ENCODE peak calls at places on chromosomes 1 and 21, in eight cellular contexts. U is kidney, K is uterus, C is ovary, X is brain microvascular endothelial cell, A is pancreas, P is psoas muscle, O is heart left ventricle. F is an unnamed sample. For H3K36me3, the result is how much of the 10 kb centered on the place peaks cover.

GRCh38 chr1:99557556-99558256 is 88.2 kb upstream of the PALMD start:
- DNase-seq in P (no peak), X (peak), O (no peak), C (no peak), U (no peak), A (no peak), K (no peak), F (peak)

GRCh38 chr1:207861442-207862177 is 49.3 kb downstream of the CD34 start:
- DNase-seq in A (no peak), C (no peak), U (no peak), P (no peak), X (no peak), K (no peak), O (no peak), F (no peak)

GRCh38 chr1:224747578-224747977 is 131.5 kb downstream of the CNIH3 start:
- DNase-seq in C (no peak), X (peak), P (no peak), U (no peak), K (no peak), O (no peak), A (no peak), F (no peak)

GRCh38 chr21:45505416-45506021 is 36.7 kb downstream of the SLC19A1 start:
- DNase-seq in A (no peak), C (peak), P (peak), X (no peak), K (no peak), O (peak), U (peak), F (no peak)

GRCh38 chr1:189657131-189657530 is 820.5 kb downstream of the BRINP3 start:
- DNase-seq in O (no peak), A (no peak), K (no peak), X (no peak), U (no peak), P (no peak), C (no peak), F (no peak)

GRCh38 chr1:234495231-234495990 is 16.4 kb upstream of the TARBP1 start:
- DNase-seq in C (no peak), K (no peak), X (peak), U (no peak), P (no peak), O (no peak), A (no peak), F (peak)

GRCh38 chr1:22527555-22528296 is 35.6 kb upstream of the EPHA8 start:
- DNase-seq in P (peak), A (no peak), U (no peak), X (no peak), O (no peak), C (no peak), K (no peak), F (no peak)

GRCh38 chr21:36565616-36566015 is 85.7 kb upstream of the CLDN14 start:
- DNase-seq in U (no peak), A (no peak), C (no peak), P (no peak), X (no peak), K (no peak), O (no peak), F (no peak)

GRCh38 chr1:209335090-209335692 is 248.3 kb upstream of the CAMK1G start:
- DNase-seq in O (no peak), K (no peak), C (no peak), X (peak), P (no peak), U (no peak), A (peak), F (no peak)

GRCh38 chr1:25556791-25557476 is 13.5 kb downstream of the LDLRAP1 start:
- DNase-seq in X (no peak), P (peak), A (no peak), C (no peak), O (no peak), K (no peak), U (no peak), F (no peak)

GRCh38 chr1:228004331-228004871 is 2.4 kb upstream of the WNT3A start:
- DNase-seq in A (no peak), O (no peak), X (no peak), P (no peak), U (no peak), C (no peak), K (peak), F (no peak)

GRCh38 chr1:172670791-172671190 is 11.9 kb downstream of the FASLG start:
- DNase-seq in K (no peak), A (no peak), X (no peak), C (no peak), O (no peak), U (no peak), P (no peak), F (no peak)

GRCh38 chr1:184433928-184434502 is 47.2 kb downstream of the C1orf21 start:
- DNase-seq in O (no peak), U (no peak), A (no peak), C (no peak), P (no peak), X (no peak), K (no peak), F (no peak)

GRCh38 chr1:222539951-222540597 is 7.8 kb downstream of the HHIPL2 start:
- DNase-seq in P (no peak), C (no peak), A (no peak), O (no peak), X (no peak), K (no peak), U (no peak), F (no peak)
- H3K4me3 ChIP-seq in P (no peak), C (no peak), A (no peak), O (no peak), X (no peak), K (no peak), U (no peak), F (no peak)

DNA sequence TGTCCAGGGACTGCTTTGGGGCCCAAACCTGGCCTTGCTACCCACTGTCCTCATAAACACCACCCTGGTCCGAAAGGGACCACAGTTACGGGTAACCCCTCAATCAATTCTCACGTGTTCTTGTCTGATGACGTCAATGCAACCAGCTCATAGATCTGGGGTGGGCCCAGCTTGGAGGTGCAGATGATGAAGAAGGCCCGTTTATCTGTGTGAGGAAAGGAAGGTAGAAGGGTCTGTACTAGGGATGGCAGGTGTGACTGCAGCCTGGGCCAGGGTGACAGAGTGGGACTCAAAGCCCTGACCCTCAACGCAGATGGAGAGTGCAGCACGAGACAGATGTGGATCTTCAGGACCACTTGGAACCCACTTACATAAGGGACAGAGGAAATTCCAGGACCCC is 22.1 kb downstream of the LRRC71 start:
- DNase-seq in X (no peak), C (no peak), A (no peak), P (peak), U (no peak), K (no peak), O (no peak), F (no peak)
- H3K36me3 ChIP-seq in X (half or more), C (under half), A (under half), P (half or more), U (half or more), K (under half), O (half or more), F (under half)

DNA sequence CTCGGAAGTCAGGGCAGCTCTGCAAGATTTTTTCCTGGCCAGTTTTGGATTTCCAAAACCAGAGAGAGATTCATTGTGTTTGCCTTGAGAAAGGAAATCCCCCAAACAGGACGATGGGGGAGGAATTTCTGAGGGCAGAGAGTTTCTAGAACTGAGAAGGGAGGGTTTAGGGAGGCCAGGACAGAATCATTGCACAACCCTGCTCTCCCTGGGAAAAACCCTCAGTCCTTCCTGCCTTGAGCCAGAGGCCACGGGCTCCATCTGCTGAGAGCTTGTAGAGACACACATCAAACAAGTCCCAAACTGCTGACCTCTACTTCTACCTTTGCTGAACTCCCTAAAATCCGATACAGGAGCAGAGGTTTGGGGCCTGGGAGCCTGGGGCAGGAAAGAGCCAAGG is 99.7 kb downstream of the NMNAT2 start:
- DNase-seq in C (peak), U (peak), K (peak), O (peak), P (peak), X (peak), A (peak), F (peak)
- TF ChIP-seq CTCF in C (peak), U (peak), K (peak), O (peak), P (peak), X (peak), A (no peak), F (peak)

GRCh38 chr1:21333824-21334213 is 43.6 kb upstream of the ECE1 start:
- DNase-seq in O (peak), K (no peak), A (no peak), C (no peak), U (no peak), X (no peak), P (no peak), F (no peak)

GRCh38 chr1:21332691-21333449 is 42.6 kb upstream of the ECE1 start:
- DNase-seq in A (no peak), P (no peak), X (no peak), C (no peak), O (peak), K (no peak), U (peak), F (no peak)

GRCh38 chr1:21335088-21335678 is 44.9 kb upstream of the ECE1 start:
- DNase-seq in K (no peak), O (peak), U (no peak), P (no peak), X (no peak), A (no peak), C (no peak), F (no peak)

GRCh38 chr1:21335750-21336168 is 45.5 kb upstream of the ECE1 start:
- DNase-seq in P (no peak), K (no peak), C (peak), U (no peak), X (no peak), O (peak), A (peak), F (no peak)

GRCh38 chr1:21334214-21335087 is 44.2 kb upstream of the ECE1 start:
- DNase-seq in X (peak), P (peak), U (peak), O (peak), A (peak), K (peak), C (peak), F (peak)
- H3K4me3 ChIP-seq in X (peak), P (peak), U (peak), O (peak), A (no peak), K (peak), C (peak), F (peak)

GRCh38 chr1:169119405-169119804 is 12.9 kb downstream of the ATP1B1 start:
- DNase-seq in A (no peak), K (no peak), X (peak), C (no peak), O (no peak), P (no peak), U (no peak), F (no peak)

GRCh38 chr1:169115891-169116585 is 9.5 kb downstream of the ATP1B1 start:
- DNase-seq in U (peak), X (peak), C (no peak), O (no peak), A (peak), K (no peak), P (peak), F (no peak)

GRCh38 chr1:169117014-169117413 is 10.5 kb downstream of the ATP1B1 start:
- DNase-seq in O (no peak), C (no peak), A (no peak), P (no peak), K (no peak), U (no peak), X (no peak), F (no peak)

GRCh38 chr1:169118227-169118626 is 11.7 kb downstream of the ATP1B1 start:
- DNase-seq in O (no peak), A (no peak), C (no peak), P (no peak), K (no peak), U (no peak), X (no peak), F (no peak)

GRCh38 chr1:169117599-169117998 is 11.1 kb downstream of the ATP1B1 start:
- DNase-seq in A (no peak), P (no peak), X (no peak), O (no peak), K (no peak), C (no peak), U (no peak), F (no peak)
- H3K36me3 ChIP-seq in A (under half), P (half or more), X (under half), O (under half), K (under half), C (under half), U (half or more), F (under half)

GRCh38 chr1:175824079-175824478 is 80.7 kb upstream of the TNR start:
- DNase-seq in K (no peak), C (no peak), U (no peak), O (no peak), A (peak), P (no peak), X (no peak), F (no peak)
- TF ChIP-seq CTCF in K (no peak), C (no peak), U (no peak), O (no peak), A (no peak), P (no peak), X (no peak), F (no peak)

GRCh38 chr1:89309828-89310227 is 37.2 kb upstream of the GBP5 start:
- DNase-seq in C (no peak), U (no peak), O (no peak), A (no peak), X (no peak), P (no peak), K (no peak), F (no peak)

GRCh38 chr1:89310976-89311375 is 38.3 kb upstream of the GBP5 start:
- DNase-seq in O (no peak), K (no peak), P (no peak), X (no peak), C (no peak), U (no peak), A (no peak), F (no peak)

GRCh38 chr1:89311757-89312156 is 39.1 kb upstream of the GBP5 start:
- DNase-seq in K (no peak), O (no peak), U (peak), P (no peak), C (no peak), A (no peak), X (no peak), F (no peak)

GRCh38 chr1:89312572-89312971 is 39.9 kb upstream of the GBP5 start:
- DNase-seq in U (no peak), K (no peak), C (no peak), A (no peak), X (no peak), O (no peak), P (no peak), F (no peak)

GRCh38 chr1:89310505-89310904 is 37.8 kb upstream of the GBP5 start:
- DNase-seq in X (no peak), P (no peak), U (no peak), C (no peak), O (no peak), K (no peak), A (no peak), F (peak)
- H3K4me3 ChIP-seq in X (no peak), P (no peak), U (no peak), C (no peak), O (peak), K (no peak), A (no peak), F (no peak)

DNA sequence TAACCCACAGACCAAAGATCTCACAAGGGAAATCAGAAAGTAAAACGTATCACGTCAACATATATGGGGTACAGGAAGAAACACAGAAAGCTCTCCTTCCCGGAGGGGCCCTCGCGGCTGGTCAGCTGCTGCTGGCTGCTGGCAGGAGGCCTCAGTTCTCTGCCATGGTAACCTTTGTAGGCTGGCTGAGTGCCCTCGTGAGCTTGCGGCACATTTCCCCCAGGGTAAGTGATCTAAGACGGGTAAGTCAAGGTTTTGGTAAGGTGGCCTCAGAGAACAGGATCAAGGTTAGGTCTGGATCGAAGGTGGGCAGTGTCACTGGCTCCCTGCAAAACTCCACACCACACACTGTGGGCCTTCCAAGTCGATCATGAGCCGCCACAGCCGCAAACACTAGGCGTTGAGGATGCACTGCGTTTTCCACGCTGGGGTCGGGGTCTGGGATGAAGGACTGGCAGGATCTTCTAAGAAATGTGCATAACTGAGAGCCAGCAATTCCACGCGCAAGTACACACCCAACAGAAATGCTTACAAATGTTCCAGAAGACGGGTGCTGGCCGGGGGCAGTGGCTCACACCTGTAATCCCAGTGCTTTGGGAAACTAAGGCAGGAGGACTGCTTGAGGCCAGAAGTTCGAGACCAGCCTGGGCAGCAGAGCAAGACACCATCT is 33.9 kb downstream of the WDR4 start:
- DNase-seq in P (peak), U (peak), X (no peak), O (no peak), K (no peak), C (peak), A (peak), F (no peak)
- H3K36me3 ChIP-seq in P (half or more), U (under half), X (under half), O (half or more), K (under half), C (under half), A (under half), F (under half)

DNA sequence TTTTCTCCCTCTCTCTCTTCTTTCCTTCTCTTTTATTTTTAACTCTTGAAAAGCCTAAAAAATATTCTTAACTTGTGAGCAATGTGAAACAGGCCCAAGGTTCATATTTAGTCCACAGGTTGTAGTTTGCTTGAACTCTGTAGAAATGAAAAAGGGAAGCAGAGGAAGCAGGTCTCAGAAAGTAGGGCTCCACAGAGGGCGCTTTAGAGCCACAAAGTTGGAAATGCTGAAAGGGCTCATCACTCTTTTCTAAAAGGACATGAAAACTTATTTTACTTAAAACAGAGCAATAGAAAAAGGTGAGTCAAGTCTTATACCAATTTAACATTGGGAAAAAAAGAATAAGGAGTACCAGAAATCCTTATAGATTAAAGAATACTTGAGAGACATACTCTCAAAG is 247.0 kb downstream of the USP25 start:
- DNase-seq in U (no peak), A (no peak), C (peak), X (no peak), O (no peak), K (no peak), P (no peak), F (no peak)
- TF ChIP-seq CTCF in U (peak), A (no peak), C (no peak), X (peak), O (no peak), K (no peak), P (no peak), F (peak)

DNA sequence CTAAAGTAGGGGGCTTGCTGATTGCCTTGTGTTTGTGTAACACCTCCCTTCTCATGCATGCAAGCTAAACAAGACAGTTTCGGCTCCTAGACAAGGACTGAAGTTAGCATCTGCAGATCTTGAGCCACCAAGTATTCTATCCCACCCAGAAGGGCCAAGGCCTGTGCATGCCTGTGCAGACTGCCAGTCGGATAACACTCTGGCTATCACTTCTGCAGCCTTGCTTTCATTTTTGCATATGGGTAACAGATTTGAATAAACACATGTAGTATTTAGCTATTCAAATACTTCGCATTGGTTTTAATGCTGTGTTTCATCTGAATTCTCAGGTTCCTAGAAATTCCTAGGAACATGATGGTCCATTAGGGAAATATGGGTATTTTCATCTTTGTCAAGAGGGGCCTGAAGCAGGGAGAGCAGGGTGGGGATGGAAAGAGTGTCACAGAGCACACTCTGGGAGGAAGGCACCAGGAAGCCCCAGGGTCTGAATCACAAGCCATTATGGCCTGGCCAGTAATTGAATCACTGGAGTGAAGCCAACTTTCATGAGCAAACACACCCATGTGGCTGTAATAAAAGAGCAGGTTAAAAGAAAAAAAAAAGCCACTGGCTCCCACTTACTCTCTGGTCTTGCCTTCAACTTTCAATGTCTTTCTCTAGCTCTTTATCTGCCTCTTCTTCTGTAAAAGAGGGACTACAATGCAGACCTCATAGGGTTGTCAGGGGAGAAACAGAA is 28.2 kb downstream of the GADD45A start:
- DNase-seq in C (no peak), A (peak), P (no peak), X (peak), O (no peak), U (no peak), K (no peak), F (peak)
- H3K4me3 ChIP-seq in C (no peak), A (no peak), P (no peak), X (no peak), O (no peak), U (no peak), K (no peak), F (no peak)